ENCODE peak calls at places on chromosomes 2 and 18, in ten cellular contexts. Y, K, E, L, Q, U, X, N, I and R are unnamed samples.

GRCh38 chr2:181459646-181460045 is 2.5 kb downstream of the ITGA4 start:
- DNase-seq in Y (no peak), K (peak; percentile 6), E (no peak), L (peak; percentile 36), Q (no peak), U (no peak), X (no peak), N (peak; percentile 62), I (no peak), R (no peak)

GRCh38 chr18:23998811-23999210 is 15.7 kb upstream of the TTC39C start:
- DNase-seq in Y (no peak), K (no peak), E (no peak), L (no peak), Q (no peak), U (no peak), X (no peak), N (no peak), I (no peak), R (no peak)

GRCh38 chr2:122083256-122084048 is 328.0 kb downstream of the TSN start:
- DNase-seq in Y (no peak), K (no peak), E (no peak), L (no peak), Q (no peak), U (no peak), X (no peak), N (no peak), I (no peak), R (no peak)

GRCh38 chr2:218605438-218605837 is 2.3 kb upstream of the PLCD4 start:
- DNase-seq in Y (no peak), K (peak; percentile 78), E (no peak), L (peak; percentile 79), Q (peak; percentile 10), U (peak; percentile 23), X (no peak), N (no peak), I (no peak), R (no peak)

GRCh38 chr2:186486651-186487647 is 889 bp downstream of the ZC3H15 start:
- DNase-seq in Y (no peak), K (peak; percentile 17), E (no peak), L (peak; percentile 53), Q (no peak), U (no peak), X (no peak), N (peak; percentile 51), I (no peak), R (no peak)

GRCh38 chr2:210667726-210668125 is 111.3 kb downstream of the CPS1 start:
- DNase-seq in Y (no peak), K (no peak), E (no peak), L (peak; percentile 22), Q (no peak), U (no peak), X (no peak), N (no peak), I (no peak), R (no peak)

GRCh38 chr2:127351603-127352002 is 36.2 kb downstream of the MAP3K2 start:
- DNase-seq in Y (no peak), K (no peak), E (no peak), L (no peak), Q (no peak), U (no peak), X (no peak), N (no peak), I (no peak), R (no peak)

GRCh38 chr2:205660521-205661124 is 21.7 kb upstream of the NRP2 start:
- DNase-seq in Y (no peak), K (peak; percentile 98), E (no peak), L (peak; percentile 88), Q (no peak), U (no peak), X (no peak), N (no peak), I (no peak), R (no peak)

GRCh38 chr2:23824777-23825212 is 102.1 kb downstream of the ATAD2B start:
- DNase-seq in Y (no peak), K (peak; percentile 62), E (no peak), L (peak; percentile 88), Q (no peak), U (peak; percentile 18), X (no peak), N (peak; percentile 87), I (no peak), R (no peak)

GRCh38 chr2:134522856-134523460 is 195.8 kb downstream of the TMEM163 start:
- DNase-seq in Y (no peak), K (no peak), E (no peak), L (no peak), Q (no peak), U (no peak), X (no peak), N (no peak), I (no peak), R (no peak)

GRCh38 chr18:42105382-42105781 is 150.3 kb downstream of the PIK3C3 start:
- DNase-seq in Y (no peak), K (no peak), E (no peak), L (no peak), Q (no peak), U (no peak), X (no peak), N (no peak), I (no peak), R (no peak)

GRCh38 chr2:188322569-188323531 is 31.2 kb downstream of the GULP1 start:
- DNase-seq in Y (no peak), K (peak; percentile 83), E (no peak), L (peak; percentile 44), Q (no peak), U (no peak), X (no peak), N (no peak), I (no peak), R (no peak)

GRCh38 chr2:182324665-182325064 is 102.2 kb downstream of the PDE1A start:
- DNase-seq in Y (no peak), K (peak; percentile 70), E (no peak), L (peak; percentile 61), Q (peak; percentile 98), U (no peak), X (no peak), N (no peak), I (no peak), R (no peak)

GRCh38 chr2:1839066-1839756 is 94.9 kb upstream of the PXDN start:
- DNase-seq in Y (no peak), K (no peak), E (no peak), L (no peak), Q (no peak), U (no peak), X (no peak), N (peak; percentile 44), I (no peak), R (no peak)

DNA sequence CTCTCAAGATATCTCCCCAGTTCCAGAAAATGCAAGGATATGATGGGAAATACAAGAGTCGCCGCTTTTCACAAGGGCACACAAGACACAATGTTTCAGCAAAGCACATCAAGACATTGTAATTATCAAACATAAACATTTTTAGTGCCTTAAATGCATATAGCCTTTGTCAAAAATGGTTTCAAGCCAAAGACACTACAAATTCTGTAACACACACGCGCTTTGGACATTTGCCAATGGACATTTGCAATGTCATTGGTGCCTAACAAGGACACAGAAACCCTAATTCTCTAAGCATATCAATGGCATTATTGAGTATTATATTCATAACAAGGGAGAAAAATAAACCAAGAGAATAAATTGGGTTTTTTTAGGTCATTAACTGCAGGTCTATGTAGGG is 16.1 kb downstream of the ADD2 start:
- DNase-seq in Y (no peak), K (no peak), E (no peak), L (no peak), Q (no peak), U (no peak), X (no peak), N (no peak), I (no peak), R (no peak)
- H3K27me3 ChIP-seq in Y (no peaks in the 10 kb centered on the region), K (no peaks in the 10 kb centered on the region), E (peaks cover 59% of the 10 kb centered on the region), L (peaks cover 52% of the 10 kb centered on the region), Q (no peaks in the 10 kb centered on the region), U (peaks cover 21% of the 10 kb centered on the region), X (no peaks in the 10 kb centered on the region), N (peaks cover 5% of the 10 kb centered on the region), I (no peaks in the 10 kb centered on the region), R (no peaks in the 10 kb centered on the region)

DNA sequence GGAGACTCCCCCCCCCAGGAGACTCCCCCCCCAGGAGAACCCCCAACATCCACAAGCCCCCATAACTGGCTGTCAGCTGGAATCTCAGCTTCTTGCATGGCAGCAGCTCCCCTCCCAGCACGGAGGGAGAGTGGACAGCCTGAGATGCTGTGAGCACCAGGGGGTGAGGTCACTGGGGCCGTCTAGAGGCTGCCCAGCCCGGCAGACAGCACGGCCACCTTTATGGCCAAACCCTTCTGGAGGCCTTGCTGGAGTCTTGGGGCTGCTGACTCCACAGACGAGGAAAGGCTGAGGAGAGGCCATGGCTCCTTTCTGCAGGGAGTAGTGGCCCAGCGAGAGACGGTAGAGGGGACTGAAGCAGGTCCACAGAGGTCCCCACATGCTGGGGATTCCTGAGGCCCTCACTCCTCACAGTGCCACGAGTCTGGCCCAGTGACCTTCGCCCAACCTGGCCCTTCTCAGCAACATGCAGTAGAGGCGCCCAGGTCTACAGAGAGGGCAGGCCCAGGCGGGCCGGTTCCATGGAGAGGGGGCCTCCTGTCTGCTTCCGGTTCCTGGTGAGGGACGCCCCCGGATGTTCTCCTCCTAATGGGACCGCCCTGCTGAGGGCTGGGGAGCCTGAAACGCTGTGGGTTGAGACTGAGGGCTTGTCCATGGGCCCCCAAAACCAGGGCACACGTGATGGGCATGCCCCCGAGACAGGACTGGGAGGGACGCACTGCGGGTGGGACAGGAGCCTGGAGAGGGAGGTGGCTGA is 122.6 kb upstream of the CTDP1 start:
- DNase-seq in Y (peak; percentile 36), K (no peak), E (no peak), L (no peak), Q (no peak), U (no peak), X (no peak), N (no peak), I (no peak), R (no peak)
- H3K27me3 ChIP-seq in Y (no peaks in the 10 kb centered on the region), K (peaks cover 16% of the 10 kb centered on the region), E (peaks cover 60% of the 10 kb centered on the region), L (peaks cover 47% of the 10 kb centered on the region), Q (no peaks in the 10 kb centered on the region), U (peaks cover 6% of the 10 kb centered on the region), X (no peaks in the 10 kb centered on the region), N (no peaks in the 10 kb centered on the region), I (no peaks in the 10 kb centered on the region), R (no peaks in the 10 kb centered on the region)

GRCh38 chr2:70549064-70549710 is 4.4 kb downstream of the TGFA start:
- DNase-seq in Y (no peak), K (no peak), E (no peak), L (no peak), Q (no peak), U (no peak), X (no peak), N (no peak), I (no peak), R (no peak)
- H3K27me3 ChIP-seq in Y (no peaks in the 10 kb centered on the region), K (peaks cover 30% of the 10 kb centered on the region), E (peaks cover 23% of the 10 kb centered on the region), L (peaks cover 43% of the 10 kb centered on the region), Q (peaks cover 4% of the 10 kb centered on the region), U (peaks cover 46% of the 10 kb centered on the region), X (peaks cover 10% of the 10 kb centered on the region), N (no peaks in the 10 kb centered on the region), I (peaks cover 14% of the 10 kb centered on the region), R (no peaks in the 10 kb centered on the region)

DNA sequence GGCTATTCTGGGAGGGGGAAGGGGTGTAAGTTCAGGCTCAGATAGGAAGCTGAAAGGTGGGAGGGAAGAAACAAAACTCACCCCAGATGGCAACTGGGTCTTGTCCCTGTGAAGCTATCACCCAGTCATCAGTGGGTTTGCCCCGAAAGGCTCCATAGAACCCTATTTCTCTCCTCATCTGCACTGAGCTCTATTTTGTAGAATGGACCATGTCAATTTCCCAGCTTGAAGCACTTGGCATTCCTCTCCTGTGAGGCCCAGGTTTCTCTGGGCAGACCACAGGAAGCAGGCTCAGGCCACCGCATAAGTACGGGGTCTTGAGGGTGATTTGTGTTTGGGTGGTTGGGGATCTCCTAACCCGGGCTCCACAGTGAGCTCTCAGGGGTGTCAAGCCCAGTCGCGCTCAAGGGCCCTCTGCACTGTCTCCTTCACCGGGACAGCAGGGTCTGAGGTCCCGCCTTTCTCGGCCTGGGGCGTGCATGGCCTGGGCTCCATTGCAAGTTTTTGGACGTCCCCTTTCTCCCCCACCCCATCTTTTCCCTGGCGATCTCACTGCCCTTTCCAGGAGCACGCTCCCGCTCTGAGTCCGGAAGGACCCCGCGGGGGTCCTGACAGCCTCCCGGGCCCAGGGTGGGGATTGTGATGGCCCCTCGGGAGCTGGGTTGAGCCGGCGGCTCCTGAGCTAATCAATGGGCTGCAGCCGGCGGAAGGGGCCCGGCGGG is 27.3 kb upstream of the NOTO start:
- DNase-seq in Y (no peak), K (no peak), E (no peak), L (no peak), Q (no peak), U (no peak), X (no peak), N (no peak), I (no peak), R (no peak)
- H3K27me3 ChIP-seq in Y (no peaks in the 10 kb centered on the region), K (peaks cover 49% of the 10 kb centered on the region), E (peaks cover 74% of the 10 kb centered on the region), L (peaks cover 32% of the 10 kb centered on the region), Q (peaks cover 25% of the 10 kb centered on the region), U (peaks cover 24% of the 10 kb centered on the region), X (peaks cover 3% of the 10 kb centered on the region), N (no peaks in the 10 kb centered on the region), I (peaks cover 32% of the 10 kb centered on the region), R (no peaks in the 10 kb centered on the region)